ENCODE peak calls at places on chromosomes 12 and 14, in ten cellular contexts. One of them, this sample, is unnamed.

GRCh38 chr14:97350894-97351713 is 553.9 kb downstream of the VRK1 start:
- DNase-seq in transverse colon: no peak
- DNase-seq in head of caudate nucleus: no peak
- DNase-seq in type B pancreatic cell: no peak
- DNase-seq in activated CD4-positive, CD25-positive, alpha-beta regulatory T cell: no peak
- DNase-seq in prostate gland: no peak
- DNase-seq in fibroblast of mammary gland: no peak
- DNase-seq in heart right ventricle: no peak
- DNase-seq in stimulated activated naive CD8-positive, alpha-beta T cell treated with anti-CD3 and anti-CD28 coated beads, Interleukin-15, Interleukin-2, amounts not matched to agents 100 U/mL and 50 U/mL, for 24 hours: no peak
- DNase-seq in Daoy: no peak
- DNase-seq in this sample: peak

GRCh38 chr14:31133133-31133532 is 74.5 kb downstream of the HECTD1 start:
- DNase-seq in transverse colon: no peak
- DNase-seq in head of caudate nucleus: no peak
- DNase-seq in type B pancreatic cell: no peak
- DNase-seq in activated CD4-positive, CD25-positive, alpha-beta regulatory T cell: no peak
- DNase-seq in prostate gland: no peak
- DNase-seq in fibroblast of mammary gland: no peak
- DNase-seq in heart right ventricle: no peak
- DNase-seq in stimulated activated naive CD8-positive, alpha-beta T cell treated with anti-CD3 and anti-CD28 coated beads, Interleukin-15, Interleukin-2, amounts not matched to agents 100 U/mL and 50 U/mL, for 24 hours: no peak
- DNase-seq in Daoy: no peak
- DNase-seq in this sample: no peak

GRCh38 chr12:54984602-54985376 is at the start of gene TESPA1:
- DNase-seq in transverse colon: peak
- DNase-seq in head of caudate nucleus: no peak
- DNase-seq in type B pancreatic cell: no peak
- DNase-seq in activated CD4-positive, CD25-positive, alpha-beta regulatory T cell: peak
- DNase-seq in prostate gland: peak
- DNase-seq in fibroblast of mammary gland: peak
- DNase-seq in heart right ventricle: peak
- DNase-seq in stimulated activated naive CD8-positive, alpha-beta T cell treated with anti-CD3 and anti-CD28 coated beads, Interleukin-15, Interleukin-2, amounts not matched to agents 100 U/mL and 50 U/mL, for 24 hours: peak
- DNase-seq in Daoy: peak
- DNase-seq in this sample: peak

GRCh38 chr12:113097716-113098427 is 37.7 kb downstream of the RASAL1 start:
- DNase-seq in transverse colon: no peak
- DNase-seq in head of caudate nucleus: peak
- DNase-seq in type B pancreatic cell: no peak
- DNase-seq in activated CD4-positive, CD25-positive, alpha-beta regulatory T cell: no peak
- DNase-seq in prostate gland: no peak
- DNase-seq in fibroblast of mammary gland: peak
- DNase-seq in heart right ventricle: peak
- DNase-seq in stimulated activated naive CD8-positive, alpha-beta T cell treated with anti-CD3 and anti-CD28 coated beads, Interleukin-15, Interleukin-2, amounts not matched to agents 100 U/mL and 50 U/mL, for 24 hours: no peak
- DNase-seq in Daoy: no peak
- DNase-seq in this sample: peak

GRCh38 chr14:50039734-50040400 is 76.5 kb downstream of the VCPKMT start:
- DNase-seq in transverse colon: no peak
- DNase-seq in head of caudate nucleus: no peak
- DNase-seq in type B pancreatic cell: no peak
- DNase-seq in activated CD4-positive, CD25-positive, alpha-beta regulatory T cell: no peak
- DNase-seq in prostate gland: no peak
- DNase-seq in fibroblast of mammary gland: peak
- DNase-seq in heart right ventricle: peak
- DNase-seq in stimulated activated naive CD8-positive, alpha-beta T cell treated with anti-CD3 and anti-CD28 coated beads, Interleukin-15, Interleukin-2, amounts not matched to agents 100 U/mL and 50 U/mL, for 24 hours: peak
- DNase-seq in Daoy: peak
- DNase-seq in this sample: no peak

GRCh38 chr12:131269551-131269950 is 315.8 kb downstream of the ADGRD1 start:
- DNase-seq in transverse colon: no peak
- DNase-seq in head of caudate nucleus: no peak
- DNase-seq in type B pancreatic cell: no peak
- DNase-seq in activated CD4-positive, CD25-positive, alpha-beta regulatory T cell: no peak
- DNase-seq in prostate gland: no peak
- DNase-seq in fibroblast of mammary gland: no peak
- DNase-seq in heart right ventricle: no peak
- DNase-seq in stimulated activated naive CD8-positive, alpha-beta T cell treated with anti-CD3 and anti-CD28 coated beads, Interleukin-15, Interleukin-2, amounts not matched to agents 100 U/mL and 50 U/mL, for 24 hours: no peak
- DNase-seq in Daoy: no peak
- DNase-seq in this sample: no peak

GRCh38 chr12:130078852-130079251 is 83.4 kb upstream of the FZD10 start:
- DNase-seq in transverse colon: no peak
- DNase-seq in head of caudate nucleus: no peak
- DNase-seq in type B pancreatic cell: no peak
- DNase-seq in activated CD4-positive, CD25-positive, alpha-beta regulatory T cell: no peak
- DNase-seq in prostate gland: no peak
- DNase-seq in fibroblast of mammary gland: no peak
- DNase-seq in heart right ventricle: no peak
- DNase-seq in stimulated activated naive CD8-positive, alpha-beta T cell treated with anti-CD3 and anti-CD28 coated beads, Interleukin-15, Interleukin-2, amounts not matched to agents 100 U/mL and 50 U/mL, for 24 hours: no peak
- DNase-seq in Daoy: no peak
- DNase-seq in this sample: no peak

GRCh38 chr14:94056579-94057308 is 24.3 kb downstream of the DDX24 start:
- DNase-seq in transverse colon: no peak
- DNase-seq in head of caudate nucleus: no peak
- DNase-seq in type B pancreatic cell: no peak
- DNase-seq in activated CD4-positive, CD25-positive, alpha-beta regulatory T cell: no peak
- DNase-seq in prostate gland: no peak
- DNase-seq in fibroblast of mammary gland: no peak
- DNase-seq in heart right ventricle: no peak
- DNase-seq in stimulated activated naive CD8-positive, alpha-beta T cell treated with anti-CD3 and anti-CD28 coated beads, Interleukin-15, Interleukin-2, amounts not matched to agents 100 U/mL and 50 U/mL, for 24 hours: no peak
- DNase-seq in Daoy: no peak
- DNase-seq in this sample: no peak

GRCh38 chr12:53219116-53219955 is 12.3 kb upstream of the ITGB7 start:
- DNase-seq in transverse colon: no peak
- DNase-seq in head of caudate nucleus: no peak
- DNase-seq in type B pancreatic cell: no peak
- DNase-seq in activated CD4-positive, CD25-positive, alpha-beta regulatory T cell: peak
- DNase-seq in prostate gland: no peak
- DNase-seq in fibroblast of mammary gland: peak
- DNase-seq in heart right ventricle: peak
- DNase-seq in stimulated activated naive CD8-positive, alpha-beta T cell treated with anti-CD3 and anti-CD28 coated beads, Interleukin-15, Interleukin-2, amounts not matched to agents 100 U/mL and 50 U/mL, for 24 hours: peak
- DNase-seq in Daoy: peak
- DNase-seq in this sample: no peak

GRCh38 chr12:19869413-19869812 is 430.1 kb downstream of the AEBP2 start:
- DNase-seq in transverse colon: no peak
- DNase-seq in head of caudate nucleus: no peak
- DNase-seq in type B pancreatic cell: no peak
- DNase-seq in activated CD4-positive, CD25-positive, alpha-beta regulatory T cell: no peak
- DNase-seq in prostate gland: no peak
- DNase-seq in fibroblast of mammary gland: peak
- DNase-seq in heart right ventricle: no peak
- DNase-seq in stimulated activated naive CD8-positive, alpha-beta T cell treated with anti-CD3 and anti-CD28 coated beads, Interleukin-15, Interleukin-2, amounts not matched to agents 100 U/mL and 50 U/mL, for 24 hours: peak
- DNase-seq in Daoy: no peak
- DNase-seq in this sample: no peak

GRCh38 chr12:122123761-122124145 is 45.2 kb downstream of the MLXIP start:
- DNase-seq in transverse colon: no peak
- DNase-seq in head of caudate nucleus: no peak
- DNase-seq in type B pancreatic cell: no peak
- DNase-seq in activated CD4-positive, CD25-positive, alpha-beta regulatory T cell: no peak
- DNase-seq in prostate gland: no peak
- DNase-seq in fibroblast of mammary gland: no peak
- DNase-seq in heart right ventricle: no peak
- DNase-seq in stimulated activated naive CD8-positive, alpha-beta T cell treated with anti-CD3 and anti-CD28 coated beads, Interleukin-15, Interleukin-2, amounts not matched to agents 100 U/mL and 50 U/mL, for 24 hours: no peak
- DNase-seq in Daoy: no peak
- DNase-seq in this sample: no peak

GRCh38 chr14:105475269-105475915 is 771 bp downstream of the CRIP2 start:
- DNase-seq in transverse colon: no peak
- DNase-seq in head of caudate nucleus: no peak
- DNase-seq in type B pancreatic cell: no peak
- DNase-seq in activated CD4-positive, CD25-positive, alpha-beta regulatory T cell: no peak
- DNase-seq in prostate gland: no peak
- DNase-seq in fibroblast of mammary gland: peak
- DNase-seq in heart right ventricle: peak
- DNase-seq in stimulated activated naive CD8-positive, alpha-beta T cell treated with anti-CD3 and anti-CD28 coated beads, Interleukin-15, Interleukin-2, amounts not matched to agents 100 U/mL and 50 U/mL, for 24 hours: no peak
- DNase-seq in Daoy: peak
- DNase-seq in this sample: no peak

GRCh38 chr14:104787736-104788532 is 7.6 kb downstream of the AKT1 start:
- DNase-seq in transverse colon: no peak
- DNase-seq in head of caudate nucleus: no peak
- DNase-seq in type B pancreatic cell: no peak
- DNase-seq in activated CD4-positive, CD25-positive, alpha-beta regulatory T cell: no peak
- DNase-seq in prostate gland: no peak
- DNase-seq in fibroblast of mammary gland: no peak
- DNase-seq in heart right ventricle: no peak
- DNase-seq in stimulated activated naive CD8-positive, alpha-beta T cell treated with anti-CD3 and anti-CD28 coated beads, Interleukin-15, Interleukin-2, amounts not matched to agents 100 U/mL and 50 U/mL, for 24 hours: no peak
- DNase-seq in Daoy: no peak
- DNase-seq in this sample: no peak

GRCh38 chr14:45198551-45198950 is 54.5 kb downstream of the MIS18BP1 start:
- DNase-seq in transverse colon: no peak
- DNase-seq in head of caudate nucleus: no peak
- DNase-seq in type B pancreatic cell: no peak
- DNase-seq in activated CD4-positive, CD25-positive, alpha-beta regulatory T cell: no peak
- DNase-seq in prostate gland: peak
- DNase-seq in fibroblast of mammary gland: peak
- DNase-seq in heart right ventricle: no peak
- DNase-seq in stimulated activated naive CD8-positive, alpha-beta T cell treated with anti-CD3 and anti-CD28 coated beads, Interleukin-15, Interleukin-2, amounts not matched to agents 100 U/mL and 50 U/mL, for 24 hours: no peak
- DNase-seq in Daoy: peak
- DNase-seq in this sample: no peak

GRCh38 chr12:2353281-2353680 is 300.5 kb downstream of the CACNA1C start:
- DNase-seq in transverse colon: no peak
- DNase-seq in head of caudate nucleus: no peak
- DNase-seq in type B pancreatic cell: no peak
- DNase-seq in activated CD4-positive, CD25-positive, alpha-beta regulatory T cell: no peak
- DNase-seq in prostate gland: no peak
- DNase-seq in fibroblast of mammary gland: no peak
- DNase-seq in heart right ventricle: no peak
- DNase-seq in stimulated activated naive CD8-positive, alpha-beta T cell treated with anti-CD3 and anti-CD28 coated beads, Interleukin-15, Interleukin-2, amounts not matched to agents 100 U/mL and 50 U/mL, for 24 hours: no peak
- DNase-seq in Daoy: no peak
- DNase-seq in this sample: no peak

GRCh38 chr14:89773644-89774316 is 180.8 kb downstream of the EFCAB11 start:
- DNase-seq in transverse colon: peak
- DNase-seq in head of caudate nucleus: no peak
- DNase-seq in type B pancreatic cell: no peak
- DNase-seq in activated CD4-positive, CD25-positive, alpha-beta regulatory T cell: peak
- DNase-seq in prostate gland: no peak
- DNase-seq in fibroblast of mammary gland: no peak
- DNase-seq in heart right ventricle: peak
- DNase-seq in stimulated activated naive CD8-positive, alpha-beta T cell treated with anti-CD3 and anti-CD28 coated beads, Interleukin-15, Interleukin-2, amounts not matched to agents 100 U/mL and 50 U/mL, for 24 hours: peak
- DNase-seq in Daoy: peak
- DNase-seq in this sample: peak

GRCh38 chr12:15206338-15206737 is 14.9 kb downstream of the RERG start:
- DNase-seq in transverse colon: no peak
- DNase-seq in head of caudate nucleus: no peak
- DNase-seq in type B pancreatic cell: no peak
- DNase-seq in activated CD4-positive, CD25-positive, alpha-beta regulatory T cell: no peak
- DNase-seq in prostate gland: no peak
- DNase-seq in fibroblast of mammary gland: no peak
- DNase-seq in heart right ventricle: no peak
- DNase-seq in stimulated activated naive CD8-positive, alpha-beta T cell treated with anti-CD3 and anti-CD28 coated beads, Interleukin-15, Interleukin-2, amounts not matched to agents 100 U/mL and 50 U/mL, for 24 hours: no peak
- DNase-seq in Daoy: no peak
- DNase-seq in this sample: no peak

GRCh38 chr12:51943346-51943745 is 8.2 kb upstream of the ACVR1B start:
- DNase-seq in transverse colon: no peak
- DNase-seq in head of caudate nucleus: no peak
- DNase-seq in type B pancreatic cell: no peak
- DNase-seq in activated CD4-positive, CD25-positive, alpha-beta regulatory T cell: no peak
- DNase-seq in prostate gland: no peak
- DNase-seq in fibroblast of mammary gland: no peak
- DNase-seq in heart right ventricle: no peak
- DNase-seq in stimulated activated naive CD8-positive, alpha-beta T cell treated with anti-CD3 and anti-CD28 coated beads, Interleukin-15, Interleukin-2, amounts not matched to agents 100 U/mL and 50 U/mL, for 24 hours: no peak
- DNase-seq in Daoy: no peak
- DNase-seq in this sample: no peak

GRCh38 chr14:77088645-77089044 is 9.4 kb upstream of the CIPC start:
- DNase-seq in transverse colon: no peak
- DNase-seq in head of caudate nucleus: no peak
- DNase-seq in type B pancreatic cell: no peak
- DNase-seq in activated CD4-positive, CD25-positive, alpha-beta regulatory T cell: no peak
- DNase-seq in prostate gland: no peak
- DNase-seq in fibroblast of mammary gland: no peak
- DNase-seq in heart right ventricle: no peak
- DNase-seq in stimulated activated naive CD8-positive, alpha-beta T cell treated with anti-CD3 and anti-CD28 coated beads, Interleukin-15, Interleukin-2, amounts not matched to agents 100 U/mL and 50 U/mL, for 24 hours: no peak
- DNase-seq in Daoy: no peak
- DNase-seq in this sample: no peak

GRCh38 chr12:3641428-3641883 is 111.5 kb downstream of the CRACR2A start:
- DNase-seq in transverse colon: no peak
- DNase-seq in head of caudate nucleus: no peak
- DNase-seq in type B pancreatic cell: no peak
- DNase-seq in activated CD4-positive, CD25-positive, alpha-beta regulatory T cell: no peak
- DNase-seq in prostate gland: no peak
- DNase-seq in fibroblast of mammary gland: peak
- DNase-seq in heart right ventricle: no peak
- DNase-seq in stimulated activated naive CD8-positive, alpha-beta T cell treated with anti-CD3 and anti-CD28 coated beads, Interleukin-15, Interleukin-2, amounts not matched to agents 100 U/mL and 50 U/mL, for 24 hours: no peak
- DNase-seq in Daoy: peak
- DNase-seq in this sample: no peak

GRCh38 chr12:65277994-65278575 is 398 bp upstream of the MSRB3 start:
- DNase-seq in transverse colon: no peak
- DNase-seq in head of caudate nucleus: no peak
- DNase-seq in type B pancreatic cell: no peak
- DNase-seq in activated CD4-positive, CD25-positive, alpha-beta regulatory T cell: no peak
- DNase-seq in prostate gland: no peak
- DNase-seq in fibroblast of mammary gland: no peak
- DNase-seq in heart right ventricle: no peak
- DNase-seq in stimulated activated naive CD8-positive, alpha-beta T cell treated with anti-CD3 and anti-CD28 coated beads, Interleukin-15, Interleukin-2, amounts not matched to agents 100 U/mL and 50 U/mL, for 24 hours: no peak
- DNase-seq in Daoy: no peak
- DNase-seq in this sample: no peak

GRCh38 chr12:13661005-13661887 is 320.2 kb downstream of the GRIN2B start:
- DNase-seq in transverse colon: peak
- DNase-seq in head of caudate nucleus: peak
- DNase-seq in type B pancreatic cell: no peak
- DNase-seq in activated CD4-positive, CD25-positive, alpha-beta regulatory T cell: peak
- DNase-seq in prostate gland: peak
- DNase-seq in fibroblast of mammary gland: peak
- DNase-seq in heart right ventricle: peak
- DNase-seq in stimulated activated naive CD8-positive, alpha-beta T cell treated with anti-CD3 and anti-CD28 coated beads, Interleukin-15, Interleukin-2, amounts not matched to agents 100 U/mL and 50 U/mL, for 24 hours: peak
- DNase-seq in Daoy: peak
- DNase-seq in this sample: peak

GRCh38 chr14:104865069-104865630 is at the start of gene CEP170B:
- DNase-seq in transverse colon: no peak
- DNase-seq in head of caudate nucleus: no peak
- DNase-seq in type B pancreatic cell: peak
- DNase-seq in activated CD4-positive, CD25-positive, alpha-beta regulatory T cell: peak
- DNase-seq in prostate gland: peak
- DNase-seq in fibroblast of mammary gland: peak
- DNase-seq in heart right ventricle: peak
- DNase-seq in stimulated activated naive CD8-positive, alpha-beta T cell treated with anti-CD3 and anti-CD28 coated beads, Interleukin-15, Interleukin-2, amounts not matched to agents 100 U/mL and 50 U/mL, for 24 hours: peak
- DNase-seq in Daoy: peak
- DNase-seq in this sample: peak

This sample was measured in mucosa of gallbladder.